ENCODE peak calls at places on chromosomes 7 and 10, in four cellular contexts. F is keratinocyte, D is HL-60, E is HTR-8/SVneo. N is an unnamed sample.

GRCh38 chr7:35716038-35716803 is 21.3 kb upstream of the HERPUD2 start:
- DNase-seq in F (no peak), D (no peak), E (no peak), N (no peak)

GRCh38 chr7:134896073-134896472 is 90.2 kb upstream of the AGBL3 start:
- DNase-seq in F (no peak), D (no peak), E (no peak), N (no peak)

GRCh38 chr10:14254368-14254767 is 76.4 kb downstream of the FRMD4A start:
- DNase-seq in F (no peak), D (no peak), E (no peak), N (no peak)

GRCh38 chr7:132386249-132386681 is 190.0 kb downstream of the PLXNA4 start:
- DNase-seq in F (no peak), D (no peak), E (no peak), N (no peak)

GRCh38 chr7:73879977-73880681 is 19.2 kb downstream of the TMEM270 start:
- DNase-seq in F (no peak), D (no peak), E (no peak), N (no peak)

GRCh38 chr7:64886956-64887545 is 16.0 kb upstream of the ZNF273 start:
- DNase-seq in F (no peak), D (no peak), E (no peak), N (no peak)

GRCh38 chr10:97574374-97575100 is 2.0 kb downstream of the ANKRD2 start:
- DNase-seq in F (peak; percentile 97), D (no peak), E (peak; percentile 98), N (peak; percentile 69)

GRCh38 chr10:125101049-125101448 is 59.3 kb downstream of the CTBP2 start:
- DNase-seq in F (no peak), D (no peak), E (no peak), N (no peak)

GRCh38 chr10:13716161-13717071 is 129.7 kb downstream of the PRPF18 start:
- DNase-seq in F (no peak), D (no peak), E (no peak), N (no peak)

GRCh38 chr7:35991511-35992232 is 161.4 kb upstream of the EEPD1 start:
- DNase-seq in F (no peak), D (no peak), E (no peak), N (no peak)

GRCh38 chr7:130425798-130426197 is 15.0 kb downstream of the CEP41 start:
- DNase-seq in F (no peak), D (no peak), E (no peak), N (no peak)

GRCh38 chr10:12351447-12351846 is 2.1 kb downstream of the CAMK1D start:
- DNase-seq in F (no peak), D (no peak), E (no peak), N (no peak)

GRCh38 chr10:36366843-36367242 is 724.7 kb upstream of the FZD8 start:
- DNase-seq in F (no peak), D (no peak), E (no peak), N (no peak)

GRCh38 chr10:9868499-9868898 is 1149.2 kb upstream of the CELF2 start:
- DNase-seq in F (no peak), D (no peak), E (no peak), N (no peak)

GRCh38 chr7:114663502-114663901 is 248.9 kb downstream of the FOXP2 start:
- DNase-seq in F (no peak), D (no peak), E (no peak), N (no peak)

GRCh38 chr10:132714096-132714721 is 71.7 kb downstream of the NKX6-2 start:
- DNase-seq in F (no peak), D (no peak), E (no peak), N (no peak)

GRCh38 chr10:116627386-116627933 is 6.7 kb downstream of the PNLIPRP2 start:
- DNase-seq in F (no peak), D (no peak), E (no peak), N (no peak)

GRCh38 chr7:48183370-48183743 is 12.1 kb downstream of the ABCA13 start:
- DNase-seq in F (no peak), D (no peak), E (no peak), N (no peak)

GRCh38 chr10:27413387-27413786 is 90.7 kb upstream of the RAB18 start:
- DNase-seq in F (no peak), D (no peak), E (no peak), N (no peak)

GRCh38 chr7:129489491-129489890 is 12.8 kb upstream of the SMKR1 start:
- DNase-seq in F (no peak), D (no peak), E (peak; percentile 31), N (no peak)

GRCh38 chr10:36023939-36024338 is 381.8 kb upstream of the FZD8 start:
- DNase-seq in F (peak; percentile 5), D (no peak), E (no peak), N (no peak)

GRCh38 chr10:74332398-74332797 is 181.4 kb downstream of the ADK start:
- DNase-seq in F (no peak), D (no peak), E (no peak), N (no peak)

GRCh38 chr7:18866359-18867036 is 250.9 kb downstream of the TWIST1 start:
- DNase-seq in F (peak; percentile 52), D (no peak), E (peak; percentile 74), N (peak; percentile 99)

GRCh38 chr7:141057788-141058187 is 16.1 kb upstream of the TMEM178B start:
- DNase-seq in F (no peak), D (no peak), E (no peak), N (no peak)

GRCh38 chr7:73768661-73769480 is 1.2 kb downstream of the CLDN3 start:
- DNase-seq in F (no peak), D (no peak), E (no peak), N (no peak)

GRCh38 chr7:75033826-75034225 is 39.8 kb downstream of the RCC1L start:
- DNase-seq in F (no peak), D (no peak), E (no peak), N (no peak)

GRCh38 chr7:55191161-55191925 is 172.5 kb downstream of the EGFR start:
- DNase-seq in F (no peak), D (no peak), E (no peak), N (no peak)

GRCh38 chr7:24786941-24787340 is 29.7 kb upstream of the GSDME start:
- DNase-seq in F (peak; percentile 77), D (peak; percentile 89), E (peak; percentile 74), N (peak; percentile 88)

GRCh38 chr10:78936412-78937342 is 132.1 kb upstream of the ZMIZ1 start:
- DNase-seq in F (no peak), D (no peak), E (no peak), N (no peak)

GRCh38 chr10:106956216-106956915 is 208.1 kb downstream of the SORCS1 start:
- DNase-seq in F (no peak), D (no peak), E (no peak), N (no peak)

GRCh38 chr10:117162093-117163021 is 24.3 kb upstream of the VAX1 start:
- DNase-seq in F (no peak), D (no peak), E (no peak), N (no peak)

GRCh38 chr10:12703813-12704212 is 297.7 kb downstream of the CCDC3 start:
- DNase-seq in F (no peak), D (no peak), E (peak; percentile 30), N (no peak)

GRCh38 chr10:12902959-12903358 is 98.6 kb downstream of the CCDC3 start:
- DNase-seq in F (no peak), D (no peak), E (no peak), N (no peak)

GRCh38 chr10:102545997-102546396 is 42.2 kb downstream of the SUFU start:
- DNase-seq in F (no peak), D (no peak), E (no peak), N (no peak)

GRCh38 chr10:36612436-36612835 is 513.0 kb upstream of the ANKRD30A start:
- DNase-seq in F (no peak), D (no peak), E (no peak), N (no peak)

GRCh38 chr7:128154519-128154918 is 86.6 kb upstream of the LEP start:
- DNase-seq in F (no peak), D (peak; percentile 54), E (no peak), N (no peak)

GRCh38 chr7:73351447-73352167 is 23.6 kb downstream of the FKBP6 start:
- DNase-seq in F (no peak), D (no peak), E (no peak), N (no peak)